ENCODE peak calls at places on chromosomes 7 and 10, in nine cellular contexts. L is stimulated activated CD4-positive, alpha-beta T cell treated with anti-CD3 and anti-CD28 coated beads, Interleukin-1b, Interleukin-23, amount 100 ng/mL, for 1 hour; Z is activated T-helper 9 cell treated with anti-CD3 and anti-CD28 coated beads, Interleukin-2, amount 50 U/mL, for 16 hours; N is skeletal muscle cell; X is fibroblast of mammary gland; C is cardiac septum; U is endothelial cell of umbilical vein; A is substantia nigra; Q is occipital lobe. W is an unnamed sample.

GRCh38 chr7:43148161-43148731 is 35.8 kb downstream of the HECW1 start:
- DNase-seq in L (no peak), A (no peak), U (no peak), C (no peak), X (peak), Z (no peak), N (no peak), Q (no peak), W (no peak)

GRCh38 chr10:79938728-79939380 is 10.1 kb downstream of the SFTPD start:
- DNase-seq in U (no peak), Q (no peak), A (no peak), X (no peak), N (no peak), C (no peak), Z (no peak), L (no peak), W (no peak)

GRCh38 chr7:148672041-148672440 is 26.7 kb upstream of the CUL1 start:
- DNase-seq in C (no peak), Q (no peak), L (no peak), U (no peak), Z (no peak), A (no peak), X (no peak), N (no peak), W (no peak)

GRCh38 chr7:76225379-76225778 is 23.7 kb downstream of the SRRM3 start:
- DNase-seq in N (no peak), C (no peak), Q (no peak), L (no peak), Z (no peak), A (no peak), U (peak), X (peak), W (no peak)

GRCh38 chr10:133388973-133389818 is 4.8 kb upstream of the MTG1 start:
- DNase-seq in Z (no peak), C (peak), N (no peak), Q (no peak), U (no peak), A (no peak), L (no peak), X (no peak), W (no peak)

GRCh38 chr7:44045226-44046014 is 918 bp downstream of the DBNL start:
- DNase-seq in Z (no peak), A (no peak), N (no peak), X (no peak), Q (no peak), C (peak), L (no peak), U (no peak), W (no peak)

GRCh38 chr10:96645191-96645721 is 58.4 kb upstream of the TM9SF3 start:
- DNase-seq in A (no peak), U (no peak), Q (no peak), N (no peak), C (no peak), X (no peak), L (no peak), Z (no peak), W (no peak)

GRCh38 chr7:85021090-85021704 is 165.7 kb downstream of the SEMA3D start:
- DNase-seq in A (no peak), C (no peak), Q (no peak), X (peak), N (no peak), L (no peak), U (peak), Z (no peak), W (no peak)

GRCh38 chr10:22489467-22489866 is 144.2 kb downstream of the SPAG6 start:
- DNase-seq in U (no peak), A (no peak), Q (no peak), X (peak), N (peak), C (no peak), L (no peak), Z (no peak), W (peak)

GRCh38 chr7:80740778-80741545 is 102.5 kb downstream of the CD36 start:
- DNase-seq in U (no peak), Q (no peak), A (no peak), X (peak), C (no peak), L (no peak), Z (no peak), N (no peak), W (no peak)

GRCh38 chr10:19816420-19817250 is at the start of gene PLXDC2:
- DNase-seq in A (no peak), L (no peak), U (peak), C (peak), X (peak), Q (peak), Z (no peak), N (no peak), W (no peak)

GRCh38 chr10:1119027-1119426 is 62.8 kb downstream of the WDR37 start:
- DNase-seq in Z (no peak), L (no peak), U (no peak), C (no peak), A (no peak), X (no peak), N (no peak), Q (no peak), W (no peak)

GRCh38 chr10:32190890-32191491 is 134.8 kb upstream of the KIF5B start:
- DNase-seq in Q (no peak), N (no peak), A (no peak), Z (no peak), L (no peak), U (peak), C (no peak), X (peak), W (no peak)

GRCh38 chr7:77913977-77914607 is 115.5 kb downstream of the PHTF2 start:
- DNase-seq in A (no peak), X (no peak), N (no peak), L (no peak), Z (no peak), Q (no peak), U (no peak), C (no peak), W (no peak)

GRCh38 chr7:32023353-32023752 is 46.9 kb downstream of the PDE1C start:
- DNase-seq in L (no peak), Q (no peak), C (no peak), A (no peak), X (no peak), U (no peak), N (no peak), Z (no peak), W (no peak)

GRCh38 chr10:12401466-12401865 is 52.1 kb downstream of the CAMK1D start:
- DNase-seq in Q (no peak), N (no peak), U (no peak), Z (no peak), A (no peak), X (no peak), L (no peak), C (no peak), W (no peak)

GRCh38 chr7:134948246-134948645 is 38.1 kb upstream of the AGBL3 start:
- DNase-seq in C (no peak), U (no peak), N (no peak), Z (no peak), Q (no peak), L (no peak), X (no peak), A (no peak), W (no peak)

GRCh38 chr10:48776528-48776927 is 91.9 kb downstream of the WDFY4 start:
- DNase-seq in N (no peak), X (no peak), C (no peak), L (no peak), Z (no peak), U (no peak), A (no peak), Q (no peak), W (no peak)

GRCh38 chr7:94352854-94353253 is 41.8 kb upstream of the COL1A2 start:
- DNase-seq in C (no peak), U (no peak), Z (no peak), Q (no peak), N (no peak), L (no peak), A (no peak), X (no peak), W (no peak)

GRCh38 chr7:34211003-34211402 is 305.7 kb downstream of the BMPER start:
- DNase-seq in N (no peak), U (no peak), X (no peak), Q (no peak), Z (no peak), C (no peak), A (no peak), L (no peak), W (no peak)

GRCh38 chr7:136114966-136115762 is 138.0 kb upstream of the MTPN start:
- DNase-seq in L (no peak), X (peak), C (no peak), U (peak), Z (peak), N (no peak), A (no peak), Q (no peak), W (peak)

GRCh38 chr7:156004265-156005201 is 192.3 kb upstream of the SHH start:
- DNase-seq in N (no peak), Z (no peak), Q (no peak), A (no peak), L (no peak), C (peak), U (no peak), X (no peak), W (no peak)

GRCh38 chr7:68564741-68565140 is 1033.5 kb upstream of the AUTS2 start:
- DNase-seq in C (no peak), Q (no peak), L (no peak), A (no peak), N (no peak), X (no peak), Z (no peak), U (no peak), W (no peak)

GRCh38 chr7:1136841-1137516 is 23.0 kb downstream of the ZFAND2A start:
- DNase-seq in A (no peak), N (no peak), Q (no peak), C (peak), Z (no peak), L (no peak), X (no peak), U (no peak), W (no peak)

GRCh38 chr10:112202561-112203241 is 19.1 kb upstream of the GPAM start:
- DNase-seq in C (no peak), X (peak), N (no peak), Z (no peak), Q (no peak), U (no peak), A (no peak), L (no peak), W (no peak)

GRCh38 chr10:96765406-96766240 is 45.3 kb upstream of the PIK3AP1 start:
- DNase-seq in U (peak), X (peak), Q (peak), L (peak), C (peak), N (no peak), A (no peak), Z (peak), W (peak)

GRCh38 chr10:35092851-35093250 is 2.7 kb upstream of the CUL2 start:
- DNase-seq in C (no peak), U (no peak), X (peak), A (no peak), L (no peak), Z (no peak), Q (no peak), N (no peak), W (no peak)

GRCh38 chr7:94375167-94375566 is 19.5 kb upstream of the COL1A2 start:
- DNase-seq in N (peak), A (no peak), L (no peak), C (no peak), Z (no peak), X (peak), U (peak), Q (no peak), W (peak)

GRCh38 chr10:97356318-97356914 is 21.9 kb upstream of the FRAT2 start:
- DNase-seq in C (no peak), A (no peak), U (peak), N (no peak), X (peak), Q (no peak), L (no peak), Z (no peak), W (no peak)

GRCh38 chr7:126856691-126857291 is 395.9 kb downstream of the GRM8 start:
- DNase-seq in N (no peak), Q (no peak), Z (no peak), A (no peak), X (peak), C (no peak), U (peak), L (no peak), W (no peak)

GRCh38 chr10:103678104-103678526 is 177.3 kb downstream of the SH3PXD2A start:
- DNase-seq in N (peak), A (no peak), Z (peak), C (peak), X (peak), L (peak), Q (peak), U (peak), W (peak)